ENCODE peak calls at places on chromosomes 11 and 22, in seven cellular contexts. K is C1 segment of cervical spinal cord; I is OCI-M1; B is activated gamma-delta T cell treated with anti-CD3 and anti-CD28 coated beads, Interleukin-2, amount 50 U/mL, for 16 hours; F is activated CD4-positive, alpha-beta T cell treated with anti-CD3 and anti-CD28 coated beads for 48 hours; Y is activated CD8-positive, alpha-beta memory T cell treated with anti-CD3 and anti-CD28 coated beads for 4 hours; O is activated naive CD4-positive, alpha-beta T cell. U is an unnamed sample.

GRCh38 chr11:39078465-39078864 is 2381.0 kb downstream of the LRRC4C start:
- DNase-seq in O (no peak), Y (no peak), I (no peak), K (no peak), F (no peak), B (no peak), U (no peak)

GRCh38 chr22:30867746-30868662 is 100.6 kb downstream of the MORC2 start:
- DNase-seq in F (no peak), K (no peak), Y (no peak), O (no peak), B (no peak), I (no peak), U (peak; percentile 54)

GRCh38 chr11:29125621-29126020 is 891.2 kb downstream of the KCNA4 start:
- DNase-seq in B (no peak), K (no peak), F (no peak), I (no peak), Y (no peak), O (no peak), U (no peak)

GRCh38 chr11:94958118-94958517 is 15.2 kb downstream of the CWC15 start:
- DNase-seq in I (no peak), Y (no peak), F (no peak), B (no peak), K (no peak), O (no peak), U (no peak)

GRCh38 chr11:103279821-103280220 is 170.6 kb downstream of the DYNC2H1 start:
- DNase-seq in F (no peak), B (no peak), I (no peak), O (no peak), Y (no peak), K (no peak), U (no peak)

GRCh38 chr11:33256031-33256807 is 962 bp upstream of the HIPK3 start:
- DNase-seq in F (no peak), O (no peak), K (no peak), I (peak; percentile 59), B (no peak), Y (no peak), U (peak; percentile 41)

GRCh38 chr11:70205049-70205725 is 2.1 kb downstream of the FADD start:
- DNase-seq in Y (no peak), B (no peak), K (no peak), O (no peak), F (no peak), I (no peak), U (peak; percentile 51)

GRCh38 chr22:49021926-49022815 is 805.5 kb downstream of the BRD1 start:
- DNase-seq in Y (no peak), O (no peak), F (no peak), I (no peak), K (no peak), B (no peak), U (peak; percentile 56)

GRCh38 chr11:119977881-119978280 is 160.0 kb downstream of the TRIM29 start:
- DNase-seq in Y (no peak), K (no peak), O (no peak), B (no peak), F (no peak), I (no peak), U (no peak)

GRCh38 chr22:40463727-40464126 is 93.3 kb downstream of the SGSM3 start:
- DNase-seq in I (peak; percentile 65), K (no peak), F (peak; percentile 43), Y (no peak), O (no peak), B (peak; percentile 17), U (no peak)

GRCh38 chr11:46639197-46639839 is 22.0 kb downstream of the ATG13 start:
- DNase-seq in K (no peak), B (no peak), F (no peak), O (no peak), Y (no peak), I (no peak), U (no peak)

GRCh38 chr11:118916842-118917388 is 8.8 kb downstream of the BCL9L start:
- DNase-seq in O (no peak), F (no peak), K (no peak), B (no peak), I (no peak), Y (no peak), U (no peak)

GRCh38 chr11:8261316-8261715 is 2.4 kb downstream of the LMO1 start:
- DNase-seq in B (no peak), K (no peak), F (no peak), I (no peak), Y (no peak), O (no peak), U (peak; percentile 3)

GRCh38 chr11:86021390-86021789 is 47.5 kb downstream of the PICALM start:
- DNase-seq in K (no peak), I (peak; percentile 98), Y (no peak), O (no peak), B (no peak), F (no peak), U (no peak)

GRCh38 chr11:67649634-67650540 is 643 bp downstream of the ACY3 start:
- DNase-seq in Y (no peak), F (no peak), O (no peak), B (no peak), I (no peak), K (no peak), U (no peak)

GRCh38 chr11:123570939-123571590 is 83.4 kb downstream of the SCN3B start:
- DNase-seq in B (no peak), F (no peak), O (no peak), K (no peak), Y (no peak), I (no peak), U (no peak)

GRCh38 chr11:58451585-58451984 is 9.5 kb upstream of the OR5B12 start:
- DNase-seq in K (no peak), I (no peak), O (no peak), Y (no peak), F (no peak), B (no peak), U (no peak)

GRCh38 chr22:49190816-49191505 is 636.7 kb downstream of the BRD1 start:
- DNase-seq in K (no peak), O (no peak), I (no peak), Y (no peak), F (no peak), B (no peak), U (no peak)

GRCh38 chr22:44020981-44021380 is 3.1 kb upstream of the PARVB start:
- DNase-seq in B (no peak), I (no peak), O (no peak), Y (no peak), K (no peak), F (no peak), U (no peak)

GRCh38 chr11:118219696-118220095 is 5.1 kb downstream of the JAML start:
- DNase-seq in B (no peak), I (peak; percentile 55), O (no peak), F (no peak), K (no peak), Y (no peak), U (no peak)

GRCh38 chr11:86726118-86726748 is 53.8 kb upstream of the ME3 start:
- DNase-seq in K (no peak), O (no peak), B (no peak), Y (no peak), I (no peak), F (no peak), U (no peak)

GRCh38 chr22:49544286-49544685 is 283.4 kb downstream of the BRD1 start:
- DNase-seq in F (no peak), I (no peak), O (no peak), K (no peak), B (no peak), Y (no peak), U (no peak)

U was measured in upper lobe of right lung.